ENCODE peak calls at places on chromosomes 6 and 20, in seven cellular contexts. D, Y, Z, L, F, B and O are unnamed samples.

GRCh38 chr6:151391471-151392428 is at the start of gene ZBTB2:
- DNase-seq in D (peak; percentile 75), Y (peak; percentile 83), Z (peak; percentile 78), L (peak; percentile 89), F (peak; percentile 84), B (peak; percentile 68), O (peak; percentile 74)

GRCh38 chr6:122580731-122581130 is 29.5 kb upstream of the PKIB start:
- DNase-seq in D (no peak), Y (no peak), Z (no peak), L (no peak), F (peak; percentile 14), B (no peak), O (no peak)

GRCh38 chr20:50561379-50562078 is 51.3 kb downstream of the PTPN1 start:
- DNase-seq in D (peak; percentile 93), Y (no peak), Z (no peak), L (peak; percentile 99), F (peak; percentile 97), B (no peak), O (peak; percentile 94)

GRCh38 chr6:155832596-155832995 is 377.0 kb upstream of the NOX3 start:
- DNase-seq in D (peak; percentile 62), Y (no peak), Z (no peak), L (peak; percentile 90), F (peak; percentile 2), B (no peak), O (peak; percentile 85)

GRCh38 chr20:33653218-33653899 is 8.8 kb upstream of the C20orf144 start:
- DNase-seq in D (peak; percentile 78), Y (no peak), Z (peak; percentile 54), L (peak; percentile 66), F (peak; percentile 72), B (peak; percentile 77), O (peak; percentile 75)

GRCh38 chr6:22281691-22282090 is 15.1 kb downstream of the PRL start:
- DNase-seq in D (no peak), Y (no peak), Z (no peak), L (no peak), F (no peak), B (no peak), O (no peak)

GRCh38 chr6:42104807-42105713 is 37.4 kb downstream of the C6orf132 start:
- DNase-seq in D (no peak), Y (no peak), Z (no peak), L (no peak), F (no peak), B (no peak), O (no peak)

GRCh38 chr6:125906158-125906998 is 50.2 kb upstream of the HINT3 start:
- DNase-seq in D (peak; percentile 62), Y (no peak), Z (peak; percentile 34), L (peak; percentile 27), F (peak; percentile 38), B (no peak), O (peak; percentile 61)

GRCh38 chr6:146889303-146889702 is 290.5 kb downstream of the ADGB start:
- DNase-seq in D (no peak), Y (no peak), Z (no peak), L (no peak), F (no peak), B (no peak), O (no peak)

GRCh38 chr20:38844963-38845362 is 39.5 kb downstream of the PPP1R16B start:
- DNase-seq in D (no peak), Y (no peak), Z (no peak), L (no peak), F (no peak), B (no peak), O (no peak)

GRCh38 chr20:16419138-16419715 is 154.0 kb downstream of the KIF16B start:
- DNase-seq in D (no peak), Y (no peak), Z (no peak), L (no peak), F (no peak), B (no peak), O (no peak)

GRCh38 chr6:158413028-158413427 is 100.8 kb downstream of the TULP4 start:
- DNase-seq in D (no peak), Y (no peak), Z (no peak), L (no peak), F (no peak), B (no peak), O (no peak)

GRCh38 chr6:63114610-63115009 is 96.7 kb upstream of the FKBP1C start:
- DNase-seq in D (no peak), Y (no peak), Z (no peak), L (no peak), F (no peak), B (no peak), O (no peak)

GRCh38 chr20:53503517-53503919 is 90.1 kb downstream of the ZNF217 start:
- DNase-seq in D (no peak), Y (no peak), Z (no peak), L (no peak), F (no peak), B (no peak), O (no peak)

GRCh38 chr6:151659212-151659611 is 148.3 kb upstream of the ESR1 start:
- DNase-seq in D (no peak), Y (no peak), Z (no peak), L (no peak), F (no peak), B (no peak), O (no peak)

GRCh38 chr6:3366596-3367413 is 90.0 kb downstream of the SLC22A23 start:
- DNase-seq in D (no peak), Y (no peak), Z (no peak), L (no peak), F (no peak), B (no peak), O (no peak)

GRCh38 chr20:23007886-23008285 is 27.2 kb upstream of the SSTR4 start:
- DNase-seq in D (no peak), Y (no peak), Z (no peak), L (no peak), F (no peak), B (no peak), O (no peak)

GRCh38 chr6:140602843-140603242 is 1228.4 kb upstream of the CITED2 start:
- DNase-seq in D (no peak), Y (no peak), Z (no peak), L (no peak), F (peak; percentile 27), B (no peak), O (no peak)

GRCh38 chr6:36612101-36612625 is 18.0 kb downstream of the SRSF3 start:
- DNase-seq in D (no peak), Y (peak; percentile 15), Z (no peak), L (no peak), F (no peak), B (no peak), O (no peak)

GRCh38 chr6:20605581-20605980 is 71.3 kb downstream of the CDKAL1 start:
- DNase-seq in D (peak; percentile 15), Y (no peak), Z (no peak), L (peak; percentile 69), F (peak; percentile 55), B (no peak), O (peak; percentile 25)

GRCh38 chr6:151704383-151704782 is 103.1 kb upstream of the ESR1 start:
- DNase-seq in D (no peak), Y (no peak), Z (no peak), L (no peak), F (no peak), B (no peak), O (no peak)

GRCh38 chr6:128208851-128209580 is 308.2 kb upstream of the THEMIS start:
- DNase-seq in D (peak; percentile 53), Y (no peak), Z (no peak), L (peak; percentile 70), F (peak; percentile 66), B (no peak), O (peak; percentile 57)

GRCh38 chr20:49098136-49098535 is 52.0 kb downstream of the CSE1L start:
- DNase-seq in D (no peak), Y (no peak), Z (no peak), L (no peak), F (no peak), B (no peak), O (no peak)

GRCh38 chr6:137623293-137623692 is 129.1 kb upstream of the OLIG3 start:
- DNase-seq in D (no peak), Y (no peak), Z (no peak), L (no peak), F (no peak), B (no peak), O (no peak)

GRCh38 chr6:4880373-4880762 is 104.2 kb downstream of the CDYL start:
- DNase-seq in D (no peak), Y (no peak), Z (no peak), L (no peak), F (no peak), B (no peak), O (no peak)

GRCh38 chr6:136067731-136068341 is 182.3 kb downstream of the MTFR2 start:
- DNase-seq in D (peak; percentile 83), Y (no peak), Z (no peak), L (peak; percentile 39), F (peak; percentile 49), B (no peak), O (peak; percentile 64)

GRCh38 chr6:156773935-156774871 is 3.0 kb upstream of the ARID1B start:
- DNase-seq in D (peak; percentile 51), Y (no peak), Z (no peak), L (no peak), F (peak; percentile 24), B (no peak), O (peak; percentile 56)

GRCh38 chr6:106490030-106490429 is 129.5 kb downstream of the CRYBG1 start:
- DNase-seq in D (no peak), Y (no peak), Z (no peak), L (no peak), F (no peak), B (no peak), O (no peak)

GRCh38 chr6:89862281-89862680 is 32.0 kb upstream of the GJA10 start:
- DNase-seq in D (no peak), Y (no peak), Z (no peak), L (no peak), F (no peak), B (no peak), O (no peak)

GRCh38 chr20:14568701-14569100 is 231.3 kb upstream of the FLRT3 start:
- DNase-seq in D (no peak), Y (no peak), Z (no peak), L (no peak), F (no peak), B (no peak), O (no peak)

GRCh38 chr6:123808556-123808955 is 4.9 kb downstream of the NKAIN2 start:
- DNase-seq in D (no peak), Y (no peak), Z (no peak), L (no peak), F (no peak), B (no peak), O (no peak)
- TF ChIP-seq CTCF in D (no peak), Y (no peak), Z (no peak), L (no peak), F (no peak), B (no peak), O (no peak)

GRCh38 chr6:133532908-133533307 is 291.8 kb downstream of the EYA4 start:
- DNase-seq in D (no peak), Y (no peak), Z (no peak), L (no peak), F (no peak), B (no peak), O (no peak)
- TF ChIP-seq CTCF in D (no peak), Y (no peak), Z (no peak), L (no peak), F (no peak), B (no peak), O (no peak)

GRCh38 chr20:62935204-62935967 is 2.6 kb upstream of the GID8 start:
- DNase-seq in D (no peak), Y (no peak), Z (no peak), L (no peak), F (no peak), B (no peak), O (no peak)
- TF ChIP-seq CTCF in D (no peak), Y (no peak), Z (no peak), L (no peak), F (no peak), B (no peak), O (no peak)

GRCh38 chr6:103122766-103123601 is 1729.5 kb downstream of the GRIK2 start:
- DNase-seq in D (peak; percentile 29), Y (no peak), Z (no peak), L (peak; percentile 0), F (peak; percentile 18), B (no peak), O (peak; percentile 30)
- TF ChIP-seq CTCF in D (peak; percentile 17), Y (peak; percentile 6), Z (no peak), L (peak; percentile 33), F (peak; percentile 34), B (no peak), O (peak; percentile 22)